ENCODE peak calls at places on chromosomes 11 and 22, in eight cellular contexts. S is M059J; H is ovary; M is IMR-90; K is HS-5; E is psoas muscle; D is Jurkat, Clone E6-1; P is A172. W is an unnamed sample.

GRCh38 chr22:33837806-33838205 is 82.5 kb downstream of the LARGE1 start:
- DNase-seq in S (no peak), H (no peak), M (no peak), K (no peak), E (no peak), D (no peak), P (no peak), W (no peak)

GRCh38 chr22:45071618-45072017 is 61.8 kb upstream of the PHF21B start:
- DNase-seq in S (no peak), H (no peak), M (no peak), K (no peak), E (no peak), D (no peak), P (no peak), W (no peak)

GRCh38 chr11:27678242-27678641 is 22.0 kb downstream of the BDNF start:
- DNase-seq in S (peak; percentile 61), H (no peak), M (peak; percentile 87), K (no peak), E (no peak), D (no peak), P (no peak), W (no peak)

GRCh38 chr11:8289426-8290047 is 25.9 kb upstream of the LMO1 start:
- DNase-seq in S (no peak), H (no peak), M (no peak), K (no peak), E (no peak), D (no peak), P (no peak), W (no peak)

GRCh38 chr22:25736378-25737011 is 5.5 kb upstream of the MYO18B start:
- DNase-seq in S (no peak), H (no peak), M (no peak), K (no peak), E (no peak), D (peak; percentile 100), P (no peak), W (no peak)

GRCh38 chr11:101342307-101342706 is 212.7 kb upstream of the PGR start:
- DNase-seq in S (no peak), H (no peak), M (no peak), K (no peak), E (no peak), D (no peak), P (no peak), W (no peak)

GRCh38 chr22:38715176-38715764 is 9.5 kb downstream of the GTPBP1 start:
- DNase-seq in S (no peak), H (no peak), M (no peak), K (no peak), E (no peak), D (no peak), P (no peak), W (no peak)

GRCh38 chr22:38203855-38204497 is 2.2 kb downstream of the MAFF start:
- DNase-seq in S (peak; percentile 48), H (no peak), M (peak; percentile 83), K (no peak), E (no peak), D (no peak), P (no peak), W (peak; percentile 54)

GRCh38 chr22:36893262-36893661 is 20.2 kb upstream of the CSF2RB start:
- DNase-seq in S (no peak), H (no peak), M (no peak), K (no peak), E (no peak), D (no peak), P (no peak), W (no peak)

GRCh38 chr11:133937015-133937414 is 19.8 kb downstream of the IGSF9B start:
- DNase-seq in S (no peak), H (no peak), M (no peak), K (no peak), E (no peak), D (no peak), P (no peak), W (no peak)

GRCh38 chr22:29259253-29259899 is 8.4 kb downstream of the RHBDD3 start:
- DNase-seq in S (no peak), H (no peak), M (no peak), K (no peak), E (no peak), D (no peak), P (no peak), W (no peak)

GRCh38 chr11:57478971-57479663 is 18.8 kb downstream of the RTN4RL2 start:
- DNase-seq in S (no peak), H (no peak), M (no peak), K (no peak), E (no peak), D (no peak), P (no peak), W (no peak)

GRCh38 chr11:65967329-65967934 is 5.9 kb downstream of the SART1 start:
- DNase-seq in S (no peak), H (no peak), M (no peak), K (no peak), E (no peak), D (no peak), P (no peak), W (no peak)

GRCh38 chr11:34219279-34219678 is 113.8 kb downstream of the NAT10 start:
- DNase-seq in S (no peak), H (no peak), M (no peak), K (no peak), E (no peak), D (no peak), P (no peak), W (no peak)

GRCh38 chr11:70755410-70756158 is 357.3 kb downstream of the CTTN start:
- DNase-seq in S (peak; percentile 60), H (peak; percentile 23), M (peak; percentile 46), K (no peak), E (peak; percentile 73), D (peak; percentile 24), P (peak; percentile 63), W (peak; percentile 43)

GRCh38 chr11:87038235-87038960 is 664 bp downstream of the TMEM135 start:
- DNase-seq in S (peak; percentile 11), H (no peak), M (no peak), K (no peak), E (no peak), D (no peak), P (no peak), W (peak; percentile 16)

GRCh38 chr11:2665747-2666710 is 33.8 kb downstream of the KCNQ1OT1 start:
- DNase-seq in S (no peak), H (no peak), M (no peak), K (no peak), E (no peak), D (no peak), P (no peak), W (no peak)

GRCh38 chr22:31185056-31185455 is 25.1 kb downstream of the RNF185 start:
- DNase-seq in S (no peak), H (no peak), M (peak; percentile 62), K (no peak), E (no peak), D (no peak), P (no peak), W (no peak)

GRCh38 chr11:123063396-123064267 is 1.7 kb upstream of the HSPA8 start:
- DNase-seq in S (peak; percentile 57), H (peak; percentile 45), M (peak; percentile 59), K (no peak), E (peak; percentile 40), D (peak; percentile 66), P (peak; percentile 29), W (peak; percentile 66)

GRCh38 chr11:91220476-91221202 is 997.8 kb upstream of the CHORDC1 start:
- DNase-seq in S (no peak), H (no peak), M (peak; percentile 42), K (peak; percentile 56), E (no peak), D (no peak), P (peak; percentile 0), W (peak; percentile 76)

GRCh38 chr22:43897751-43898261 is 6.0 kb upstream of the PNPLA5 start:
- DNase-seq in S (peak; percentile 68), H (no peak), M (peak; percentile 87), K (no peak), E (no peak), D (no peak), P (peak; percentile 54), W (peak; percentile 64)

GRCh38 chr11:12045914-12046635 is 37.6 kb upstream of the DKK3 start:
- DNase-seq in S (no peak), H (no peak), M (peak; percentile 39), K (no peak), E (no peak), D (no peak), P (no peak), W (no peak)

GRCh38 chr11:83019888-83020579 is 51.7 kb downstream of the RAB30 start:
- DNase-seq in S (no peak), H (no peak), M (no peak), K (no peak), E (peak; percentile 51), D (no peak), P (no peak), W (no peak)

GRCh38 chr11:96122601-96123044 is 198.7 kb upstream of the MTMR2 start:
- DNase-seq in S (peak; percentile 72), H (no peak), M (peak; percentile 35), K (no peak), E (no peak), D (no peak), P (peak; percentile 13), W (no peak)

GRCh38 chr22:17430298-17430900 is 61.1 kb downstream of the CECR2 start:
- DNase-seq in S (no peak), H (peak; percentile 32), M (no peak), K (no peak), E (no peak), D (no peak), P (no peak), W (peak; percentile 4)

GRCh38 chr11:95364324-95365295 is 133.6 kb upstream of the SESN3 start:
- DNase-seq in S (no peak), H (no peak), M (no peak), K (no peak), E (no peak), D (no peak), P (peak; percentile 0), W (no peak)

GRCh38 chr22:43477151-43477725 is 65.4 kb downstream of the MPPED1 start:
- DNase-seq in S (no peak), H (no peak), M (no peak), K (no peak), E (no peak), D (no peak), P (no peak), W (no peak)